ENCODE peak calls at places on chromosomes 13 and 19, in seven cellular contexts. One of them, this sample, is unnamed.

GRCh38 chr13:23703241-23703640 is 133.0 kb downstream of the TNFRSF19 start:
- DNase-seq in mesenchymal stem cell: no peak
- DNase-seq in mesendoderm: no peak
- DNase-seq in H9: no peak
- DNase-seq in IMR-90: no peak
- DNase-seq in H1: no peak
- DNase-seq in neuronal stem cell: no peak
- DNase-seq in this sample: peak

GRCh38 chr13:83286737-83287136 is 595.5 kb downstream of the SLITRK1 start:
- DNase-seq in H1: no peak
- DNase-seq in IMR-90: peak
- DNase-seq in mesenchymal stem cell: no peak
- DNase-seq in neuronal stem cell: no peak
- DNase-seq in H9: no peak
- DNase-seq in mesendoderm: no peak
- DNase-seq in this sample: no peak

GRCh38 chr19:19500975-19501644 is 14.2 kb downstream of the TSSK6 start:
- DNase-seq in mesendoderm: no peak
- DNase-seq in H1: no peak
- DNase-seq in IMR-90: no peak
- DNase-seq in neuronal stem cell: no peak
- DNase-seq in H9: no peak
- DNase-seq in mesenchymal stem cell: no peak
- DNase-seq in this sample: no peak

GRCh38 chr19:35086455-35086854 is 29.2 kb upstream of the FXYD3 start:
- DNase-seq in H1: no peak
- DNase-seq in mesenchymal stem cell: no peak
- DNase-seq in H9: no peak
- DNase-seq in mesendoderm: no peak
- DNase-seq in IMR-90: no peak
- DNase-seq in neuronal stem cell: no peak
- DNase-seq in this sample: no peak

GRCh38 chr13:43348397-43348796 is 325.0 kb downstream of the DNAJC15 start:
- DNase-seq in mesendoderm: no peak
- DNase-seq in H9: no peak
- DNase-seq in neuronal stem cell: no peak
- DNase-seq in IMR-90: peak
- DNase-seq in H1: no peak
- DNase-seq in mesenchymal stem cell: no peak
- DNase-seq in this sample: peak

GRCh38 chr19:58572818-58573657 is at the start of gene MZF1:
- DNase-seq in neuronal stem cell: peak
- DNase-seq in H9: peak
- DNase-seq in H1: peak
- DNase-seq in mesendoderm: peak
- DNase-seq in mesenchymal stem cell: peak
- DNase-seq in IMR-90: peak
- DNase-seq in this sample: peak

GRCh38 chr19:16326401-16327130 is 1.9 kb downstream of the KLF2 start:
- DNase-seq in H9: peak
- DNase-seq in neuronal stem cell: no peak
- DNase-seq in H1: no peak
- DNase-seq in IMR-90: no peak
- DNase-seq in mesenchymal stem cell: peak
- DNase-seq in mesendoderm: peak
- DNase-seq in this sample: peak

GRCh38 chr13:25727250-25727649 is 324.6 kb downstream of the SHISA2 start:
- DNase-seq in H9: no peak
- DNase-seq in IMR-90: no peak
- DNase-seq in mesendoderm: no peak
- DNase-seq in H1: no peak
- DNase-seq in neuronal stem cell: no peak
- DNase-seq in mesenchymal stem cell: no peak
- DNase-seq in this sample: no peak

GRCh38 chr13:111045170-111045569 is 69.9 kb upstream of the ARHGEF7 start:
- DNase-seq in IMR-90: no peak
- DNase-seq in H9: no peak
- DNase-seq in mesendoderm: no peak
- DNase-seq in neuronal stem cell: no peak
- DNase-seq in H1: no peak
- DNase-seq in mesenchymal stem cell: no peak
- DNase-seq in this sample: no peak

GRCh38 chr19:48350856-48351255 is 12.9 kb downstream of the TMEM143 start:
- DNase-seq in H1: no peak
- DNase-seq in mesendoderm: no peak
- DNase-seq in IMR-90: no peak
- DNase-seq in H9: no peak
- DNase-seq in mesenchymal stem cell: no peak
- DNase-seq in neuronal stem cell: no peak
- DNase-seq in this sample: no peak
- H2BK5ac ChIP-seq in H1: no peak
- H2BK5ac ChIP-seq in mesendoderm: no peak
- H2BK5ac ChIP-seq in IMR-90: no peak
- H2BK5ac ChIP-seq in H9: no peak
- H2BK5ac ChIP-seq in mesenchymal stem cell: no peak
- H2BK5ac ChIP-seq in neuronal stem cell: no peak
- H2BK5ac ChIP-seq in this sample: no peak

DNA sequence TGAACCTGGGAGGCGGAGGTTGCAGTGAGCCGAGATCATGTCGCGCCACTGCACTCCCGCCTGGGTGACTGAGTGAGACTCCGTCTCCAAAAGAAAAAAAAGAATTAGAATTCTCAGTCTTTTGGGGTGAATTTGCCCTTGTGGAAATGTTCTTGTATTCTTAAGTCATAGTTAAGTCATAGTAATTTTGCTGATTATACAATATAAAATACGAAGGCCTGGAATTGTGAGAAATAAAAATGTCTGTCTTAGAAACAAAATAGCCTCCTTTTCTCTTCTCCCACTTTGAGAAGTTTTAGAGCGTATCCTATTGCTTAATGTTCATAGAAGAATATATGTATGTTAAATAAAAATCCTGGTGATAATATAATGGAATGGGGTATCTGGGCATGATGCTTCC is 18.1 kb downstream of the SUGT1 start:
- DNase-seq in mesenchymal stem cell: no peak
- DNase-seq in neuronal stem cell: no peak
- DNase-seq in mesendoderm: no peak
- DNase-seq in H1: no peak
- DNase-seq in IMR-90: no peak
- DNase-seq in H9: no peak
- DNase-seq in this sample: no peak
- H3K4ac ChIP-seq in mesenchymal stem cell: no peak
- H3K4ac ChIP-seq in neuronal stem cell: no peak
- H3K4ac ChIP-seq in mesendoderm: no peak
- H3K4ac ChIP-seq in H1: no peak
- H3K4ac ChIP-seq in IMR-90: no peak
- H3K4ac ChIP-seq in H9: no peak
- H3K4ac ChIP-seq in this sample: no peak

GRCh38 chr13:58907347-58907746 is 1256.4 kb downstream of the DIAPH3 start:
- DNase-seq in mesendoderm: no peak
- DNase-seq in IMR-90: peak
- DNase-seq in H1: no peak
- DNase-seq in neuronal stem cell: no peak
- DNase-seq in H9: no peak
- DNase-seq in mesenchymal stem cell: no peak
- DNase-seq in this sample: no peak
- H2BK5ac ChIP-seq in mesendoderm: no peak
- H2BK5ac ChIP-seq in IMR-90: no peak
- H2BK5ac ChIP-seq in H1: no peak
- H2BK5ac ChIP-seq in neuronal stem cell: no peak
- H2BK5ac ChIP-seq in H9: no peak
- H2BK5ac ChIP-seq in mesenchymal stem cell: no peak
- H2BK5ac ChIP-seq in this sample: no peak

GRCh38 chr13:34522818-34523217 is 419.3 kb upstream of the NBEA start:
- DNase-seq in H9: no peak
- DNase-seq in IMR-90: no peak
- DNase-seq in H1: no peak
- DNase-seq in mesendoderm: no peak
- DNase-seq in mesenchymal stem cell: peak
- DNase-seq in neuronal stem cell: no peak
- DNase-seq in this sample: no peak
- H3K4ac ChIP-seq in H9: no peak
- H3K4ac ChIP-seq in IMR-90: no peak
- H3K4ac ChIP-seq in H1: no peak
- H3K4ac ChIP-seq in mesendoderm: no peak
- H3K4ac ChIP-seq in mesenchymal stem cell: no peak
- H3K4ac ChIP-seq in neuronal stem cell: no peak
- H3K4ac ChIP-seq in this sample: no peak